ENCODE peak calls at places on chromosomes 4 and X, in nine cellular contexts. H, I, P, W, O, R, K, Y and N are unnamed samples.

GRCh38 chr4:175453456-175453855 is 358.6 kb downstream of the GPM6A start:
- DNase-seq in O (no peak), K (no peak), R (no peak), I (no peak), H (no peak), P (no peak), W (no peak), Y (no peak), N (no peak)

GRCh38 chrX:97602465-97603258 is 719.0 kb downstream of the RPA4 start:
- DNase-seq in P (no peak), O (no peak), H (no peak), K (no peak), I (no peak), W (no peak), Y (no peak), R (no peak), N (no peak)

GRCh38 chrX:105488731-105489130 is 268.2 kb upstream of the TEX13A start:
- DNase-seq in P (no peak), W (no peak), O (no peak), R (no peak), Y (no peak), H (no peak), I (no peak), K (no peak), N (no peak)

GRCh38 chr4:175560628-175561027 is 251.4 kb downstream of the GPM6A start:
- DNase-seq in H (no peak), I (no peak), P (no peak), R (no peak), O (peak), Y (no peak), K (no peak), W (peak), N (no peak)

GRCh38 chr4:83082777-83083176 is 31.8 kb downstream of the PLAC8 start:
- DNase-seq in W (peak), P (no peak), O (peak), Y (no peak), I (no peak), H (no peak), R (no peak), K (no peak), N (no peak)

GRCh38 chrX:6225307-6226052 is 3.2 kb downstream of the NLGN4X start:
- DNase-seq in O (peak), I (no peak), P (no peak), H (no peak), Y (no peak), W (no peak), K (no peak), R (no peak), N (no peak)

GRCh38 chr4:48602222-48602621 is 112.2 kb downstream of the ZAR1 start:
- DNase-seq in W (peak), K (peak), O (peak), Y (no peak), P (no peak), H (no peak), I (no peak), R (no peak), N (no peak)

GRCh38 chrX:153969125-153969903 is 2.3 kb downstream of the HCFC1 start:
- DNase-seq in O (no peak), H (no peak), I (no peak), K (no peak), W (peak), P (no peak), Y (peak), R (no peak), N (no peak)

GRCh38 chrX:19627533-19627932 is 112.2 kb upstream of the MAP3K15 start:
- DNase-seq in I (no peak), O (peak), Y (no peak), P (no peak), W (peak), H (no peak), R (no peak), K (no peak), N (no peak)

GRCh38 chr4:13917010-13917409 is 289.5 kb upstream of the BOD1L1 start:
- DNase-seq in K (no peak), O (peak), P (no peak), R (no peak), I (no peak), Y (no peak), H (no peak), W (peak), N (no peak)

GRCh38 chr4:5705672-5706310 is 2.6 kb downstream of the EVC2 start:
- DNase-seq in I (no peak), W (no peak), R (peak), O (no peak), H (no peak), P (no peak), K (no peak), Y (no peak), N (no peak)

GRCh38 chr4:134691915-134692314 is 490.3 kb upstream of the PABPC4L start:
- DNase-seq in H (no peak), O (no peak), K (no peak), Y (no peak), W (no peak), I (no peak), P (no peak), R (no peak), N (no peak)

GRCh38 chr4:85514117-85514516 is 39.2 kb downstream of the ARHGAP24 start:
- DNase-seq in H (no peak), O (no peak), Y (no peak), W (peak), R (peak), P (no peak), K (no peak), I (no peak), N (no peak)

GRCh38 chrX:15336023-15336413 is 695 bp upstream of the PIGA start:
- DNase-seq in H (no peak), W (peak), K (peak), O (peak), Y (peak), P (no peak), R (no peak), I (no peak), N (no peak)

GRCh38 chr4:24768604-24769003 is 26.8 kb upstream of the SOD3 start:
- DNase-seq in K (no peak), R (no peak), O (no peak), W (no peak), H (no peak), P (no peak), I (no peak), Y (no peak), N (no peak)

GRCh38 chrX:39149761-39150160 is 348.5 kb downstream of the MID1IP1 start:
- DNase-seq in I (peak), Y (peak), P (peak), O (peak), H (peak), R (peak), K (peak), W (peak), N (peak)

GRCh38 chr4:123952530-123953274 is 556.1 kb downstream of the SPRY1 start:
- DNase-seq in P (no peak), R (no peak), Y (no peak), O (peak), K (no peak), I (no peak), H (no peak), W (peak), N (no peak)

GRCh38 chr4:54635329-54635728 is 22.4 kb upstream of the KIT start:
- DNase-seq in Y (no peak), W (no peak), O (no peak), P (no peak), I (no peak), R (no peak), K (no peak), H (no peak), N (no peak)

GRCh38 chr4:54632537-54632936 is 25.2 kb upstream of the KIT start:
- DNase-seq in O (no peak), P (no peak), K (no peak), R (no peak), Y (no peak), W (no peak), I (no peak), H (no peak), N (no peak)

GRCh38 chr4:54643172-54643571 is 14.6 kb upstream of the KIT start:
- DNase-seq in H (no peak), K (no peak), O (no peak), I (no peak), Y (no peak), W (no peak), P (no peak), R (no peak), N (no peak)

DNA sequence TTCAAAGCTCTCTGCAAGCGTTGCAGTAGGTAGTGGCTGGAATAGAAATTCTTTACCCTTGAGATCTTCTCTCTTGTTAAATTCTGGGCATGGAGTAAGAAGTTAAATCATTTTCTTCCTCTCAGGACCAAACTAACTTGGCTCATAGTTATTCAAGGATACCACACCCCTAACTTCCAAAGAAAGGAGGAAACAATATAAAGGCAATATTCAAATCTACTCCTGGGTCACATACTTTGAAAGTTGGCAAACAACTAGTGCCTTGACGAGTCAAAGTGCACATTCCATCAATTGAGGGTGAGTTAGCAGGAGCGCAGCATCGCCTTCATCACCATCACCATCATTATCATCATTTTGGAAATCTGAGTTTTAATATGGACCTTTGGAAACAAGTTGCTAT is 20.4 kb upstream of the KIT start:
- DNase-seq in Y (no peak), W (no peak), R (no peak), I (no peak), K (no peak), P (no peak), H (no peak), O (no peak), N (no peak)
- H3K4me3 ChIP-seq in Y (no peak), W (no peak), R (no peak), I (no peak), K (no peak), P (no peak), H (no peak), O (no peak), N (no peak)

GRCh38 chr4:128285085-128286023 is 2.3 kb downstream of the PGRMC2 start:
- DNase-seq in W (peak), P (no peak), R (peak), K (no peak), Y (no peak), I (peak), H (no peak), O (no peak), N (no peak)
- H3K27ac ChIP-seq in W (peak), P (peak), R (peak), K (no peak), Y (no peak), I (no peak), H (peak), O (peak), N (no peak)

DNA sequence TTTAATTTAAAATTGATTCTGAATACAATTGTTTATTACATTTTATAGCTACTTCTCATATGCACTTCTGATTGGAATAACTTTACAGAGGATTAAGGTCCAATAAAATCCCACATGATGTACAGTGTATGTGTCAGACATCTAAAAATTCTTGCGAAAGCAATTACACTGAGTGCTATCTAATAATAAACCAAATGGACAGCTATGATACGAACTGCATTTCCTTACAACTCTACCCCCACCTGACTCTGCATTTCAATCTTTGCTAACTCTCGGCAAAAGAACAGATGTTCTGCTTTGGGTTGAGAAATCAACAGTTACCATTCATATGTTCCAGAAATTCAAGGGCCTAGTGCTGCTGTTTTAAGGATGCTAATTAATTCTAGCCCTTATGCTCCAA is 287.9 kb upstream of the NOCT start:
- DNase-seq in O (no peak), I (no peak), P (no peak), Y (no peak), H (no peak), R (no peak), K (no peak), W (peak), N (no peak)
- H3K4me3 ChIP-seq in O (no peak), I (no peak), P (no peak), Y (no peak), H (no peak), R (no peak), K (no peak), W (no peak), N (no peak)

GRCh38 chr4:81625422-81626417 is 154.0 kb upstream of the RASGEF1B start:
- DNase-seq in Y (no peak), W (no peak), K (no peak), H (no peak), O (no peak), R (peak), I (no peak), P (no peak), N (no peak)
- H3K27ac ChIP-seq in Y (no peak), W (no peak), K (no peak), H (no peak), O (no peak), R (no peak), I (no peak), P (no peak), N (no peak)

DNA sequence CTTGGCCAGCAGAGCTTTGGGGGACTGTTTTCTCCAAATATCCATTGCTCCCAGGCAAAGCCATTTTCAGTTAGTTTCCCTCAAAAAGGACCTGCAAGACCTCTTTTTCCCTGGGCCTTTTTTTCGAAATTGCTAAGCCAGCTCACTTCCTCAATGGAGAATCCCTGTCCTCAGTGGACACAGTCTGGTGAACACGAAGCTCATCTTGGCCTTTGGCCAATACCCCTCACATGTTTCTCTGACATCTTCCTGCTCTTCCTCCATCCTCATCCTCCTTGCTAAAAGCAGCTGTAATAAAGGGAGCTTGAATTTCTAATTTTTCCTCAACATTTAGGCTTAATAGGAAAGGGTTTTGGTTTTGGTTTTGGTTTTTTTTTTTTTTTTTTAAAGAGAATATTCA is 17.6 kb upstream of the PRPS1 start:
- DNase-seq in P (peak), O (no peak), R (no peak), I (no peak), H (no peak), K (no peak), W (no peak), Y (no peak), N (no peak)
- H3K4me3 ChIP-seq in P (no peak), O (no peak), R (no peak), I (no peak), H (no peak), K (no peak), W (no peak), Y (no peak), N (no peak)